ENCODE peak calls at places on chromosomes 2 and 18, in seven cellular contexts. I, R, X, V, T, E and P are unnamed samples.

GRCh38 chr2:238595750-238596570 is 169.2 kb downstream of the ASB1 start:
- DNase-seq in I (no peak), R (no peak), X (no peak), V (no peak), T (no peak), E (no peak), P (no peak)

GRCh38 chr2:46097714-46098480 is 199.3 kb upstream of the EPAS1 start:
- DNase-seq in I (peak), R (no peak), X (peak), V (peak), T (no peak), E (peak), P (no peak)

GRCh38 chr2:15238028-15238427 is 323.1 kb downstream of the NBAS start:
- DNase-seq in I (no peak), R (no peak), X (no peak), V (no peak), T (no peak), E (no peak), P (no peak)

GRCh38 chr2:112073875-112074274 is 18.8 kb downstream of the TMEM87B start:
- DNase-seq in I (no peak), R (no peak), X (peak), V (peak), T (no peak), E (no peak), P (no peak)

GRCh38 chr2:101655941-101656422 is 41.5 kb upstream of the MAP4K4 start:
- DNase-seq in I (no peak), R (no peak), X (peak), V (peak), T (no peak), E (no peak), P (no peak)

GRCh38 chr2:207632575-207633492 is 7.6 kb upstream of the METTL21A start:
- DNase-seq in I (peak), R (no peak), X (peak), V (peak), T (no peak), E (peak), P (no peak)

GRCh38 chr2:10654069-10654468 is 35.7 kb downstream of the NOL10 start:
- DNase-seq in I (no peak), R (no peak), X (peak), V (peak), T (no peak), E (peak), P (no peak)

GRCh38 chr2:126886201-126886905 is 12.3 kb upstream of the TEX51 start:
- DNase-seq in I (peak), R (peak), X (peak), V (peak), T (peak), E (no peak), P (peak)

GRCh38 chr18:34821669-34822210 is 111.6 kb downstream of the DTNA start:
- DNase-seq in I (peak), R (no peak), X (peak), V (peak), T (no peak), E (no peak), P (no peak)

GRCh38 chr2:105796131-105796638 is 51.5 kb downstream of the NCK2 start:
- DNase-seq in I (no peak), R (no peak), X (no peak), V (peak), T (no peak), E (no peak), P (no peak)

GRCh38 chr18:44536041-44536440 is 144.6 kb upstream of the SETBP1 start:
- DNase-seq in I (no peak), R (no peak), X (peak), V (no peak), T (no peak), E (no peak), P (no peak)

GRCh38 chr2:3242747-3243369 is 134.8 kb downstream of the EIPR1 start:
- DNase-seq in I (no peak), R (no peak), X (peak), V (no peak), T (no peak), E (no peak), P (no peak)

GRCh38 chr2:86291328-86291662 is 46.1 kb downstream of the REEP1 start:
- DNase-seq in I (no peak), R (no peak), X (no peak), V (no peak), T (no peak), E (no peak), P (no peak)

GRCh38 chr2:173647681-173648350 is 293.1 kb downstream of the CDCA7 start:
- DNase-seq in I (no peak), R (no peak), X (peak), V (peak), T (no peak), E (no peak), P (no peak)

DNA sequence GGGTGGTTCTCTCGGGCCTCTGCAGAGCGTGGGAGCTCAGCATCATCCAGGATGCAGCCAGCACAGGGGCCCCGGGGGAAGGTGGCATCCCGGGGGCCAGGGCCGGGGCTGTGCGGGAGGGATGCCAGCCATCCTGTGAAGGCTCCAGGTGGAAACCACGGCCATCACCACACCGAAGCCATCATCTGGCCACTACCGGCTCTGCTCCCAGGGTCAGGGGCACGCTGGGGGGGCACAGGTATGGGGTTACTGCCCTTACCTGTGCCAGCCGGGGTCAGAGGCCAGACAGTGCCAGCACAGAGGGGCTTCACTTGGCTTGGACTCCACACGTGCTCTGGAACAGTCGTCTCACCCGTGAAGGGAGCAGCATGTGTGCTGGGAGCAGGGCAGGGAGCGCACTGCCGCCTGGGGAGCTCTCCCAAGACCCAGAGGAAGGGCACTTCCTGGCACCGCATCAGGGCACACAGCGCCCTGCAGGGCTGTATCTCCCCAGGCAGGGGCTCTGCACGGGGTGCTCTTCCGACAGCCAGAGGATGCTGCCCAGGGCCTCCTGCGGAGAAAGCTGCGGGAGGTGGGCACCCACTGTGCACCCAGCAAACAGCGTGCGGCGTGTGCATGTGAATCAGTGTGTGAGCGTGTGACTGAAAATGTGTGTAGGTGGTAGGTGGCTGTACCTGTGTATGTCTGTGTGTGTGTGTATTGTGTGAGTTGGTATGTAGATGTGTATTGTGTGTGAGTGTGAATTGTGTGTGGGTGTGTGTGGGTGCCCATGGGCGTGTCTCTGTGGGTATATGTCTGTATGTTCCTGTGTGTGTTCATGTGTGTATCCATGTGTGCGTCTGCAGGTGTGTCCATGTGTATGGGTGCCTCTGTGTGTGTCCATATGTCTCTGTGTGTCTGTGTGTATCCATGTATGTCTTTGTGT is 75.0 kb downstream of the PTGR3 start:
- DNase-seq in I (no peak), R (no peak), X (no peak), V (no peak), T (no peak), E (no peak), P (no peak)
- H2BK120ac ChIP-seq in I (no peak), R (no peak), X (no peak), V (no peak), T (no peak), E (no peak), P (no peak)

GRCh38 chr2:186497928-186498327 is 11.9 kb downstream of the ZC3H15 start:
- DNase-seq in I (no peak), R (no peak), X (no peak), V (no peak), T (no peak), E (no peak), P (no peak)

GRCh38 chr2:186498834-186499233 is 12.8 kb downstream of the ZC3H15 start:
- DNase-seq in I (no peak), R (no peak), X (no peak), V (no peak), T (no peak), E (no peak), P (no peak)

GRCh38 chr2:186496401-186496800 is 10.3 kb downstream of the ZC3H15 start:
- DNase-seq in I (no peak), R (no peak), X (no peak), V (no peak), T (no peak), E (no peak), P (no peak)

GRCh38 chr2:186493564-186494085 is 7.6 kb downstream of the ZC3H15 start:
- DNase-seq in I (no peak), R (no peak), X (no peak), V (no peak), T (no peak), E (no peak), P (no peak)
- H2BK120ac ChIP-seq in I (no peak), R (no peak), X (no peak), V (no peak), T (no peak), E (no peak), P (no peak)

GRCh38 chr2:7539077-7539476 is 621.9 kb downstream of the RNF144A start:
- DNase-seq in I (no peak), R (no peak), X (no peak), V (no peak), T (no peak), E (no peak), P (no peak)
- H2BK120ac ChIP-seq in I (no peak), R (no peak), X (no peak), V (no peak), T (no peak), E (no peak), P (no peak)

GRCh38 chr18:8858888-8859511 is 153.6 kb downstream of the MTCL1 start:
- DNase-seq in I (peak), R (no peak), X (peak), V (peak), T (no peak), E (peak), P (no peak)

GRCh38 chr18:8866679-8867078 is 161.3 kb downstream of the MTCL1 start:
- DNase-seq in I (no peak), R (no peak), X (no peak), V (no peak), T (no peak), E (no peak), P (no peak)

GRCh38 chr18:8860845-8861642 is 155.7 kb downstream of the MTCL1 start:
- DNase-seq in I (no peak), R (no peak), X (no peak), V (no peak), T (no peak), E (peak), P (no peak)

GRCh38 chr18:8865934-8866333 is 160.6 kb downstream of the MTCL1 start:
- DNase-seq in I (peak), R (no peak), X (no peak), V (no peak), T (no peak), E (peak), P (no peak)

DNA sequence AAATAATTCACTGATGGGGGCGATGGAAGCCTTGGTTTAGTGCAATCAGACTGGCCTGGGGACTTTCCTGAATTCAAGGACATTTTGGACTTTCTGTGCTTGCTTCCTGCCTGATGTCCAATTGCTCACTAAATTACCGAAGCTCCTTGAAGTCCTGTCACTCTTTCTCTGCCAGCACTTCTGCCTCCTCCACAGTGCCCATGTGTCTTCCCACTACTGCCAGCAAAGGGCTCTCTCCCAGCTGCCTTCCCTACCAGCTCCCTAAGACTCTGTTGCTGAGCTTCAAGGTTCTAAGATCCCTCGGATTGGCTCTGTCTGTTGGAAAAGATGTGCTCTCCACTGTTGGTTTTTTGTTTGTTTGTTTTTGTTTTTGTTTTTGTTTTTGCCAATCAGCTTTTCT is 158.1 kb downstream of the MTCL1 start:
- DNase-seq in I (no peak), R (no peak), X (no peak), V (no peak), T (no peak), E (no peak), P (no peak)
- H2BK120ac ChIP-seq in I (no peak), R (no peak), X (no peak), V (no peak), T (no peak), E (no peak), P (no peak)

GRCh38 chr2:7634370-7634769 is 717.2 kb downstream of the RNF144A start:
- DNase-seq in I (no peak), R (no peak), X (no peak), V (no peak), T (no peak), E (no peak), P (no peak)

GRCh38 chr2:7633556-7634153 is 716.4 kb downstream of the RNF144A start:
- DNase-seq in I (no peak), R (no peak), X (no peak), V (no peak), T (no peak), E (no peak), P (no peak)

GRCh38 chr2:7639476-7639875 is 722.3 kb downstream of the RNF144A start:
- DNase-seq in I (no peak), R (no peak), X (no peak), V (no peak), T (no peak), E (no peak), P (no peak)
- H2BK120ac ChIP-seq in I (no peak), R (no peak), X (no peak), V (no peak), T (no peak), E (no peak), P (no peak)

DNA sequence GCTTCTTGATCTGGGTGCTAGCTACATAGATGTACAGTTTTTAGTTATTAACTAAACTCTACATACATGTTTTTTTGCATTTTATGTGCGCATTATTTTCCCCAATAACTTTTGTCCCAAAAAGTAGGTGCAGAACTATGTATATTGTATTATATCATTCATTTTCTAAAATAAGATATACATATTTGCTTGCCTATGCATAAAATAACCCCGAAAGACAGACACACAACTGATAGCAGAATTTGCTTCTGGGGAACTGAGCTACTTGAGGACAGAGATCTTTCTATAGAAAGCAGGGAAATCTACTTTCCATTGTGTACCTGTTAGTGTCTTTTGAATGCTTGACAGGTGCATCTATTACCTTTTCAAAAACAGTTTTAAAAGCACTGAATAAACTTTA is 88.9 kb upstream of the SIX3 start:
- DNase-seq in I (no peak), R (no peak), X (no peak), V (no peak), T (no peak), E (no peak), P (no peak)
- H2BK120ac ChIP-seq in I (no peak), R (no peak), X (no peak), V (no peak), T (no peak), E (no peak), P (no peak)

DNA sequence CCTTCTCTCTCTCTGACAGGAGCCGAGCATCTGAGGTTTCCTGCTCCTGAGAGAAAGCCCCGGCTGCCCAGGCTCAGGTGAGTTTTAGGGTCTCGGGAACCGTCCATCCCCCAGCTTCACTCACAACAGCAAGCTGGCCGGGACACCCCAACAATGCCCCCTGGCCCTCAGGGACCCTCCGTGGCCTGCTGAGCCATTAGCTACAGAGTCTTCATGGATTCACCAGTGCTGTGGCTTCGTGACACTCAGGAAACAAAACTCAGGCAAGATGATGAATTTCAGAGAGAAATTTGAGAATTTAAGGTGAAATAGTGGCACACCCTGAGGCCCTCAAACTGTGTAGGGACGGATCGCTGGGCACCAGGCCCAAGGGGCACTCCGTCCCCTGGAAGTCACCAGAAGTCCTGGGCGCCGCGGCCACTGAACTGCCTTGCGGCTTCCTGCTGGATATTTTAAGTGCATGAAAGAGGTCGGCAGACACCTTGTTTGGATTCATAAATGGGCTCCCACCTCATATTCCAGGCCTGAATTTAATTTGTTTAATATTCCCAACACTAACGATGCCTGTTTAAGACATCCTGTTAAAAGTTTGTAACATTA is 368.3 kb upstream of the SALL3 start:
- DNase-seq in I (no peak), R (peak), X (no peak), V (no peak), T (no peak), E (no peak), P (no peak)
- H2BK120ac ChIP-seq in I (no peak), R (no peak), X (no peak), V (no peak), T (no peak), E (no peak), P (no peak)

GRCh38 chr2:113223813-113224212 is 50.0 kb downstream of the PSD4 start:
- DNase-seq in I (no peak), R (no peak), X (no peak), V (no peak), T (no peak), E (no peak), P (no peak)
- H2BK120ac ChIP-seq in I (no peak), R (no peak), X (no peak), V (no peak), T (no peak), E (no peak), P (no peak)